ENCODE peak calls at places on chromosomes 1 and 21, in seven cellular contexts. S is transverse colon, Q is gastrocnemius medialis, X is sigmoid colon, H is HepG2, A is ovary, I is GM12891. E is an unnamed sample.

GRCh38 chr1:165144757-165145397 is 211.6 kb downstream of the LMX1A start:
- DNase-seq in Q (peak), H (peak), A (no peak), I (no peak), X (no peak), S (peak), E (peak)

GRCh38 chr1:112807117-112807516 is 92.0 kb upstream of the PPM1J start:
- DNase-seq in Q (no peak), I (no peak), A (no peak), S (no peak), X (no peak), H (no peak), E (no peak)

GRCh38 chr1:36166938-36167910 is 11.3 kb downstream of the MAP7D1 start:
- DNase-seq in X (no peak), A (no peak), I (no peak), S (no peak), H (no peak), Q (peak), E (no peak)

GRCh38 chr1:183472488-183473285 is at the start of gene SMG7:
- DNase-seq in H (no peak), A (no peak), S (peak), X (no peak), I (peak), Q (peak), E (peak)

GRCh38 chr1:200226268-200226968 is 183.4 kb downstream of the ZNF281 start:
- DNase-seq in A (no peak), S (no peak), H (no peak), Q (no peak), X (no peak), I (no peak), E (no peak)

GRCh38 chr1:108703939-108704338 is 8.8 kb upstream of the FNDC7 start:
- DNase-seq in S (no peak), H (no peak), I (no peak), Q (no peak), A (no peak), X (no peak), E (no peak)

GRCh38 chr1:38111589-38111988 is 65.0 kb upstream of the POU3F1 start:
- DNase-seq in I (no peak), Q (no peak), H (no peak), A (no peak), X (no peak), S (no peak), E (no peak)

GRCh38 chr1:65020774-65021173 is 54.4 kb upstream of the JAK1 start:
- DNase-seq in Q (no peak), X (no peak), S (no peak), A (no peak), H (peak), I (no peak), E (no peak)

GRCh38 chr1:97082160-97082848 is 360.7 kb downstream of the PTBP2 start:
- DNase-seq in I (no peak), S (no peak), X (no peak), Q (no peak), H (no peak), A (no peak), E (no peak)

GRCh38 chr1:62452951-62453350 is 16.1 kb downstream of the USP1 start:
- DNase-seq in A (no peak), Q (no peak), S (no peak), I (no peak), X (no peak), H (no peak), E (peak)

GRCh38 chr21:14740116-14740515 is 194.0 kb upstream of the SAMSN1 start:
- DNase-seq in S (no peak), H (no peak), Q (no peak), I (no peak), A (no peak), X (no peak), E (no peak)

GRCh38 chr1:70495370-70495769 is 84.3 kb downstream of the CTH start:
- DNase-seq in I (no peak), Q (no peak), H (no peak), S (no peak), A (no peak), X (no peak), E (no peak)

GRCh38 chr1:1614204-1614953 is 921 bp upstream of the MIB2 start:
- DNase-seq in X (no peak), A (peak), Q (no peak), I (no peak), S (peak), H (peak), E (no peak)

GRCh38 chr21:46171585-46171984 is 12.7 kb downstream of the SPATC1L start:
- DNase-seq in I (no peak), Q (no peak), H (no peak), A (no peak), X (peak), S (no peak), E (no peak)

DNA sequence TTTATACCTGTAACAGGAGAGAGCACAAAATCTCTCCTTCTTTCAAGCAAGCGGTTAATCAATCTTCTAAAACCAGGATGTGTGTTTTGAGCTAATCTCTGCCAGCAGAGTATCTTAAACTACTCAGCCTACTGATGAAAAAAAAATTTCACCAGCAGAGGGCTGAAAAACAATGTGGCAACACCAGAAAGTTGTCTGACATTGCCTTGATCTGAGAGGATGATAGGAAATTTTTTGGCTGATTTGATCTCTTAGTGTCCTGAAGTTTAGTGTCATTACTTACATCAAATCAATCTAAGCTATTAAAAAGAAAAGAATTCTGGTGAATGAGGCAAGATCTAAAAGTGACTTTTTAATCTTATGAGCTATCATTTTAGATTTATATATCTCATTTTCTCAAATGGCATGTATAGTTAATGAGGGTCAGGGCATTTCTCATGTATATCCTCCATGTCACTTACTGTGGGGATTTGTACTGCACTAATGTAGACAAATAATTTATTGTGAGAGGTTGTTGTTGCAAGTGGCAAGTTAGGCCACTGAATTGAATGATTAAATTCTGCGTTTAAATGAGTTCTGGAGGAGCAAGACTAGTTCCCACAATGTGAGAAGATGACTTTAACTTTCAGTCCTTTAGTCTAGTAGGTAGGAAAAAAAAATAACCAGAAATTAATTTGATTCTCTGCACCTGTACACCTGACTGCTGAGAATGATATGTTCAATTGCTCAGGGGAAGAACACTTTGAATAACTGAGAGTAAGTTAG is 10.8 kb downstream of the ADAMTS1 start:
- DNase-seq in X (no peak), I (no peak), H (no peak), S (no peak), A (no peak), Q (no peak), E (no peak)
- TF ChIP-seq POLR2A in X (no peak), I (no peak), H (no peak), S (no peak), A (no peak), Q (no peak), E (no peak)

DNA sequence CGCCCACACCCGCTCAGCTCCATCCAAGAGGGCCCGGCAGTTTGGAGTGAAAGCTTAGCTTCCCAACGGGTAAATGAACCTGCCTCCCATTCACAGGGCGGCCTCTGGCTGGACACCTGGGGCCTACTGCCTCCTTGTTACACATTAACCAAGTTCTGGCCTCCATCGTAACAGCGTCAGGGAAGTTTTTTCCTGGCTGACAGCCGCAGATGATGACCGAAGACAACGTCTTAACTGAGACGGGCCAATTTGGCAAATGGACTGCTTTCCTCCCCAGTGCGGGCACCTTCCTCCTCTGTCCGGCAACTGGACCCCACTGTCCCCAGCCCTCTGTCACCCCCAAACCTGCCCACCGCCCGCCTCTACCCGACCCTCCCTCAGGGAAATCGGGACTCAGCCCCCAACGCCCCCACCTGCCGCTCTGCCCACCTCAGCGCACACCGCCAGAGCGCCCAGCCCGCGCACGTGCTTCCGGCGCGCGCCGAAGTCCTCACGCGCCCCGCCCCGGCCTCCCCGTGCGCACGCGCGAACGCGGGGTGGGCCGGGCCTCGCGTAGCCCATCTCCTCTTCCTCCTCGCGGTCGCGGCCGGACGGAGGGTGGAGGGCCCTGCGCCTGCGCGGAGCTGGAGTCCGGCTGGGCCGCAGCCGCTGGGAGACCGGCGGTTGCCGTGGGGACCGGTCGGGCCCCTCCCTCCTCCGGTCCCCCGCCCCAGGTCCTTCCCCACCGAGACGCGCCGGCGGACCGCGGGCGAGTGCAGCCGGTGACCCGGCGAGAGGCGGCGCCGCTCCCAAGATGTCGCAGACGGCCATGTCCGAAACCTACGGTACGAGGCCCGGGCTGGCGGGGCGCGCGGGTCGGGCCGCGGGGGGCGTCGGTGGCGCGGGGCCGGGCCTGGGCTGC is at the start of gene RAB4A:
- DNase-seq in S (peak), X (peak), H (peak), I (peak), Q (peak), A (peak), E (peak)
- TF ChIP-seq POLR2A in S (peak), X (no peak), H (peak), I (peak), Q (peak), A (peak), E (peak)

DNA sequence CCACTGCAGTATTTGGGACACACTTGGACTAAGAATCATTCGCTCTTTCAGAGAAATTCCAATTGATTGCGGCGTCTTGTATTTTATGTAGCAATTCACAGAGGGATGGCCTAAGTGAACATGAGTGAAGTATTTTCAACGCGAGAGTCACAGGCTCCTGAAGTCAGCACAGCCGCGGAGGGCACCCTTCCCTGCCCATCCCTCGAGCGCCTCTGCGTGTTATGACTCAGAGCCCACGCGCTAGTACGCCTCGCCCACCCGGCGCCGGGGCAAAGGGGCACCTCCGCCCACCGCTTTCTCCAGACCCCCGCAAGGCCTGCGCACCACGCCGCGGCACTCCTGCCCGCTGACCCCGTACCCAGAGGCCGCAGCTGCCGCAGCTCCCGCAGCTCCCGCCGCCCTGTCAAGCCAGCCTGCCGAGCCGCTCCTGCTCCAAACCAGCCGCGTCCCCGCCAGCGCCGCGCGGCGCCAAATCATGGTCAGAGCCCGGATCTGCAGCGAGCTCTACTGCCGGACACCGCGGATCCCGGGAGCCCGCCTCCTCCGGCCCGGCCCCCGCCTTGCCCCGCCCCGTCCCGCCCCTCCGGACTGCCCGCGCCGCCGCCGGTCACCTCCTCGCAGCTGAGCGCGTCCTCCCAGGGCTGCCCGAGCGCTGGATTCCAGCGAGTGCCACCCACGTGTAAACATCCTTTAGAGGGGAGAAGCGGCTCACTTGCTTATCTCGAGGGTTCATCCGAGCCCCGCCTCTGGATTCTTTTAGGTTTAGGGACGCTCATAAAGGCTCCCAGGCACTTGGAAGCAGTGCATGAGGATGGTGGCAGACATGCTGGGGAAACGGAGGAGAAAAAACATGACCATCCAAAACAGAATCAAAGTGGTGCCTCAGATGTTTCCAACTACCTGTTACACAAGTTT is at the start of gene GLRX2:
- DNase-seq in I (peak), Q (peak), X (peak), S (peak), A (peak), H (peak), E (peak)
- TF ChIP-seq POLR2A in I (peak), Q (peak), X (peak), S (peak), A (peak), H (peak), E (peak)

GRCh38 chr1:28642056-28642846 is 616 bp downstream of the TAF12 start:
- DNase-seq in I (no peak), A (no peak), Q (no peak), H (no peak), X (no peak), S (no peak), E (no peak)
- TF ChIP-seq POLR2A in I (no peak), A (no peak), Q (no peak), H (no peak), X (no peak), S (no peak), E (no peak)

GRCh38 chr1:101236546-101237228 is at the start of gene S1PR1:
- DNase-seq in Q (peak), H (no peak), I (no peak), A (peak), S (peak), X (peak), E (peak)
- TF ChIP-seq POLR2A in Q (peak), H (no peak), I (peak), A (no peak), S (peak), X (no peak), E (no peak)

GRCh38 chr1:145994391-145995120 is 1.8 kb downstream of the TXNIP start:
- DNase-seq in X (peak), A (peak), H (no peak), Q (peak), I (no peak), S (no peak), E (no peak)
- TF ChIP-seq POLR2A in X (no peak), A (no peak), H (no peak), Q (peak), I (peak), S (no peak), E (no peak)

GRCh38 chr1:178057863-178058576 is 35.9 kb upstream of the RASAL2 start:
- DNase-seq in A (peak), H (no peak), I (no peak), X (peak), Q (peak), S (no peak), E (no peak)

GRCh38 chr1:178055093-178055492 is 38.8 kb upstream of the RASAL2 start:
- DNase-seq in Q (peak), S (peak), X (no peak), H (peak), I (no peak), A (no peak), E (no peak)

GRCh38 chr1:178057131-178057765 is 36.7 kb upstream of the RASAL2 start:
- DNase-seq in X (no peak), Q (no peak), A (no peak), I (no peak), S (no peak), H (no peak), E (no peak)

GRCh38 chr1:178052650-178053461 is 41.0 kb upstream of the RASAL2 start:
- DNase-seq in Q (no peak), I (no peak), S (peak), A (no peak), X (no peak), H (peak), E (no peak)

GRCh38 chr1:178055779-178056471 is 38.0 kb upstream of the RASAL2 start:
- DNase-seq in A (no peak), H (peak), Q (peak), I (peak), X (no peak), S (no peak), E (peak)
- TF ChIP-seq POLR2A in A (no peak), H (no peak), Q (no peak), I (no peak), X (no peak), S (no peak), E (no peak)

DNA sequence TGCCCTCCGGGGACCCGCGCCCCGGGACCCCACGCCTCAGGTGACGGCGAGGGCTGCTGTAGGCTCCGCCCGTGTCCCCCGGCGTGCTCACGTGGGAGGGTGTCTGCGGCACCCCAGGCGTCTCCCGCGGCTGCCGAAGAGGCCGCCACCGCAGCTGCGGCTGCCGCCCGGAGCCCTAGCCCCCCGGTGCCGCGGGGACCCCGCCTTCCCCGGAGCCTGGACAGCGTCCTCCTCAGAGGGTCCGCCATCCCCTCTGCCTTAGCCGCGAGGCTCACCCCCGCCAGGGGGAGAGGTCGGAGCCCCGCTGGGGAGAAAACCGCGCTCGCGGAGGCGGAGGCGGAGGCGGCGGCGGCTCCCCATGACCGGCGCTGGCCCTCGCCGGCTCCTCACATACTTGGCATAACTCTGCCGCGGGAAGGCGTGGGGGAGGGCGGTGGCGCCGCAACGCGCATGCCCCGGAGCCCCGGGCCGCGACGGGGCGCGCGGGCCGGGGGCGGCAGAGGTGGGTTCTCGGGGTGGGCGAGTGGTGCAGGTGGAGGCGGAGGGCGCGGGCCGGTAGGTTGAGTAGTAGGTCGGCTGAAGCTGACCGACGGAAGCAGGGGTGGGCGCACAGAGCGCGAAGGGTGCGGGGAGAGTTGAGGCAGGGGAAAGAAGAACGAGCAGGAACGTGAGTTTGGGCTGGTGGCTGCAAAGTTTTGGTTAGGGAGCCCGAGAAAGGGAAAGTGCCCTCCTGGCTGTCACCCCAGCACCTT is 700 bp upstream of the SYDE2 start:
- DNase-seq in A (peak), I (peak), S (peak), Q (peak), H (peak), X (peak), E (peak)
- TF ChIP-seq POLR2A in A (peak), I (no peak), S (peak), Q (peak), H (no peak), X (peak), E (no peak)

DNA sequence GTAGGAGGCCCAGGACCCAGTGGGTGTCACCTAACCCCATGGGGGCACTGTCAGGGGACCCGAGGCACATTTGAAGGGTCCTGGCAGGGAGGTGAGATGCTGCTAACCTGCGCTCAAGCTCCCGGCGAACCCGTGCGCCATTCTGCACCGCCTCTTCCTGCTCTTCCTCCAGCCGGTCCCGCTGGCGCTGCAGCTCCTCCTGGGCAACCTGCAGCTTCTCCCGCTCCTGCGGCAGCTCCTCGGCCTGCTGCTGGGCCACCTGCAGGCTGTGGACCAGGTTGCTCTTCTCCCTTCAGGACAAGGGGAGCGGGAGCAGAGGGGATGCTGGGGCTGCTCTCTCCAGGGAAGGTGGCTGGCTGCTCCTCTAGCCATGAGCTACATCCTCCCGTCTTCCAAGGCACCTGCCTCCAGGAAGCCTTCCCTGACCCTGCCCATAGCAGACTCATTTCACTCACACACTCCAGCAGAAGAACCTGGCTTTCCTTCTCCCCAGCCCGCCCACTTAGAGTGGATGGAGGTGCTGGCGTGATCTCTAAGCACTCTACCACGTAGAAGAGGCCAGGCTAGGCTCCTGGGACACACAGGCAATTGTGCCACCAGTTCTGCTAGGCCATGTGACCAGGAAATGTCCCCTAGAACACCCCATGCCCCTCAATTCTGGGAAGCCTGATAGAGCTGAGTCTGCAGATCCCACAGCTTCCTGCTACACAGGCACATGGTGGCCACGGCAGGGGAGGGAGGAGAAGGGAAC is 15.2 kb upstream of the NBPF1 start:
- DNase-seq in S (peak), H (no peak), I (no peak), A (no peak), Q (peak), X (peak), E (no peak)
- TF ChIP-seq POLR2A in S (no peak), H (no peak), I (no peak), A (no peak), Q (no peak), X (no peak), E (no peak)

GRCh38 chr1:58575831-58576726 is 973 bp downstream of the TACSTD2 start:
- DNase-seq in X (no peak), I (no peak), Q (no peak), S (no peak), H (no peak), A (no peak), E (no peak)
- TF ChIP-seq POLR2A in X (no peak), I (no peak), Q (no peak), S (no peak), H (no peak), A (no peak), E (no peak)

E was measured in H54.